ENCODE peak calls at places on chromosome 6, in six cellular contexts. One of them, this sample, is unnamed.
A peak's percentile ranks its signal among the peaks of the same experiment; 100 is the strongest.

GRCh38 chr6:130717657-130718056 is 109.5 kb upstream of the SMLR1 start:
- DNase-seq in small intestine: peak; percentile 25
- DNase-seq in hepatocyte: no peak
- DNase-seq in aorta: no peak
- DNase-seq in right cardiac atrium: no peak
- DNase-seq in CD8-positive, alpha-beta memory T cell: no peak
- DNase-seq in this sample: no peak

GRCh38 chr6:117326396-117326795 is 61.0 kb downstream of the VGLL2 start:
- DNase-seq in CD8-positive, alpha-beta memory T cell: no peak
- DNase-seq in aorta: no peak
- DNase-seq in small intestine: no peak
- DNase-seq in right cardiac atrium: no peak
- DNase-seq in hepatocyte: no peak
- DNase-seq in this sample: no peak

GRCh38 chr6:99424761-99425646 is at the start of gene PNISR:
- DNase-seq in right cardiac atrium: peak; percentile 85
- DNase-seq in CD8-positive, alpha-beta memory T cell: peak; percentile 94
- DNase-seq in aorta: peak; percentile 90
- DNase-seq in hepatocyte: peak; percentile 97
- DNase-seq in small intestine: peak; percentile 99
- DNase-seq in this sample: peak; percentile 86

GRCh38 chr6:118679293-118679692 is 27.9 kb upstream of the CEP85L start:
- DNase-seq in right cardiac atrium: no peak
- DNase-seq in hepatocyte: no peak
- DNase-seq in CD8-positive, alpha-beta memory T cell: no peak
- DNase-seq in aorta: no peak
- DNase-seq in small intestine: no peak
- DNase-seq in this sample: no peak

GRCh38 chr6:35754452-35755321 is 17.9 kb downstream of the ARMC12 start:
- DNase-seq in right cardiac atrium: no peak
- DNase-seq in hepatocyte: no peak
- DNase-seq in small intestine: no peak
- DNase-seq in aorta: no peak
- DNase-seq in CD8-positive, alpha-beta memory T cell: no peak
- DNase-seq in this sample: no peak

GRCh38 chr6:164409309-164410009 is 899.9 kb downstream of the C6orf118 start:
- DNase-seq in CD8-positive, alpha-beta memory T cell: no peak
- DNase-seq in small intestine: no peak
- DNase-seq in hepatocyte: no peak
- DNase-seq in aorta: no peak
- DNase-seq in right cardiac atrium: no peak
- DNase-seq in this sample: no peak

GRCh38 chr6:129978148-129978916 is 40.0 kb upstream of the L3MBTL3 start:
- DNase-seq in CD8-positive, alpha-beta memory T cell: no peak
- DNase-seq in hepatocyte: no peak
- DNase-seq in aorta: no peak
- DNase-seq in small intestine: no peak
- DNase-seq in right cardiac atrium: no peak
- DNase-seq in this sample: no peak

GRCh38 chr6:162177733-162178132 is 549.8 kb downstream of the PRKN start:
- DNase-seq in small intestine: no peak
- DNase-seq in aorta: no peak
- DNase-seq in hepatocyte: peak; percentile 8
- DNase-seq in CD8-positive, alpha-beta memory T cell: no peak
- DNase-seq in right cardiac atrium: no peak
- DNase-seq in this sample: no peak

GRCh38 chr6:133340557-133340956 is 99.4 kb downstream of the EYA4 start:
- DNase-seq in small intestine: no peak
- DNase-seq in CD8-positive, alpha-beta memory T cell: no peak
- DNase-seq in hepatocyte: no peak
- DNase-seq in right cardiac atrium: no peak
- DNase-seq in aorta: no peak
- DNase-seq in this sample: no peak

GRCh38 chr6:27374824-27375612 is 13.5 kb upstream of the ZNF391 start:
- DNase-seq in CD8-positive, alpha-beta memory T cell: peak; percentile 76
- DNase-seq in hepatocyte: peak; percentile 86
- DNase-seq in right cardiac atrium: peak; percentile 80
- DNase-seq in aorta: peak; percentile 84
- DNase-seq in small intestine: peak; percentile 78
- DNase-seq in this sample: peak; percentile 88

GRCh38 chr6:111609827-111610526 is 4.3 kb upstream of the TRAF3IP2 start:
- DNase-seq in hepatocyte: no peak
- DNase-seq in aorta: no peak
- DNase-seq in small intestine: peak; percentile 36
- DNase-seq in right cardiac atrium: no peak
- DNase-seq in CD8-positive, alpha-beta memory T cell: no peak
- DNase-seq in this sample: no peak

GRCh38 chr6:157056275-157056674 is 267.0 kb downstream of the TMEM242 start:
- DNase-seq in CD8-positive, alpha-beta memory T cell: no peak
- DNase-seq in right cardiac atrium: no peak
- DNase-seq in small intestine: no peak
- DNase-seq in aorta: no peak
- DNase-seq in hepatocyte: no peak
- DNase-seq in this sample: no peak

GRCh38 chr6:4466260-4466659 is 309.9 kb upstream of the CDYL start:
- DNase-seq in small intestine: no peak
- DNase-seq in aorta: no peak
- DNase-seq in CD8-positive, alpha-beta memory T cell: no peak
- DNase-seq in right cardiac atrium: no peak
- DNase-seq in hepatocyte: no peak
- DNase-seq in this sample: no peak

GRCh38 chr6:20652691-20653479 is 118.6 kb downstream of the CDKAL1 start:
- DNase-seq in right cardiac atrium: no peak
- DNase-seq in aorta: no peak
- DNase-seq in hepatocyte: peak; percentile 12
- DNase-seq in CD8-positive, alpha-beta memory T cell: no peak
- DNase-seq in small intestine: peak; percentile 45
- DNase-seq in this sample: no peak

GRCh38 chr6:35359744-35360348 is 17.5 kb downstream of the PPARD start:
- DNase-seq in hepatocyte: no peak
- DNase-seq in right cardiac atrium: peak; percentile 35
- DNase-seq in small intestine: no peak
- DNase-seq in CD8-positive, alpha-beta memory T cell: no peak
- DNase-seq in aorta: peak; percentile 51
- DNase-seq in this sample: no peak

GRCh38 chr6:148309301-148309700 is 33.3 kb upstream of the SASH1 start:
- DNase-seq in right cardiac atrium: no peak
- DNase-seq in CD8-positive, alpha-beta memory T cell: no peak
- DNase-seq in hepatocyte: no peak
- DNase-seq in aorta: no peak
- DNase-seq in small intestine: no peak
- DNase-seq in this sample: no peak

GRCh38 chr6:109381747-109382575 is at the start of gene CD164:
- DNase-seq in small intestine: peak; percentile 96
- DNase-seq in hepatocyte: peak; percentile 97
- DNase-seq in right cardiac atrium: peak; percentile 94
- DNase-seq in aorta: peak; percentile 96
- DNase-seq in CD8-positive, alpha-beta memory T cell: peak; percentile 96
- DNase-seq in this sample: peak; percentile 90

GRCh38 chr6:87826376-87826775 is 124.3 kb upstream of the AKIRIN2 start:
- DNase-seq in aorta: no peak
- DNase-seq in hepatocyte: no peak
- DNase-seq in CD8-positive, alpha-beta memory T cell: no peak
- DNase-seq in right cardiac atrium: no peak
- DNase-seq in small intestine: no peak
- DNase-seq in this sample: no peak

DNA sequence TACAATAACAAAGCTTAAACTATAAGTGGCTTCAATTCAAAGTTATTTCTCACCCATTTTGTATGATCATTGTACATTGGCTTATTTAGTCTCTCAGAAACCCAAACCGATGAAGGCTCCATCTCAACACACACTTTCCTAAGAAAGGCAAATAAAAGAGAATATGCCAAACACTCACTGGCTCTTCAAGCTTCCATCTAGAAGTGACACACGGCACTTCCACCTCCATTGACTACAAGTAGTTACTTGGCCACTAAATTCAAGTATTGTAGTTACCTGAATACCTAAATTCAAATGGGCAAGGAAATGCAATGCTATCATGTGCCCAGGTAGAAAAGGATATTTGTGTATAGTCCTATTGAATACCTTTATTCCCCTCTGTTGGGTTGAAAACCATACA is 170.6 kb downstream of the OGFRL1 start:
- DNase-seq in hepatocyte: no peak
- DNase-seq in CD8-positive, alpha-beta memory T cell: no peak
- DNase-seq in right cardiac atrium: no peak
- DNase-seq in aorta: no peak
- DNase-seq in small intestine: no peak
- DNase-seq in this sample: no peak
- H3K27ac ChIP-seq in hepatocyte: no peak overlapping the region
- H3K27ac ChIP-seq in CD8-positive, alpha-beta memory T cell: no peak overlapping the region
- H3K27ac ChIP-seq in right cardiac atrium: no peak overlapping the region
- H3K27ac ChIP-seq in aorta: no peak overlapping the region
- H3K27ac ChIP-seq in small intestine: no peak overlapping the region
- H3K27ac ChIP-seq in this sample: no peak overlapping the region

GRCh38 chr6:16128759-16129622 is at the start of gene MYLIP:
- DNase-seq in small intestine: peak; percentile 97
- DNase-seq in aorta: peak; percentile 99
- DNase-seq in CD8-positive, alpha-beta memory T cell: peak; percentile 97
- DNase-seq in right cardiac atrium: peak; percentile 97
- DNase-seq in hepatocyte: peak; percentile 99
- DNase-seq in this sample: peak; percentile 93

GRCh38 chr6:16130437-16130891 is 1.6 kb downstream of the MYLIP start:
- DNase-seq in right cardiac atrium: no peak
- DNase-seq in small intestine: no peak
- DNase-seq in aorta: no peak
- DNase-seq in CD8-positive, alpha-beta memory T cell: no peak
- DNase-seq in hepatocyte: peak; percentile 28
- DNase-seq in this sample: no peak

GRCh38 chr6:16129623-16130243 is 847 bp downstream of the MYLIP start:
- DNase-seq in aorta: no peak
- DNase-seq in small intestine: peak; percentile 38
- DNase-seq in hepatocyte: no peak
- DNase-seq in right cardiac atrium: peak; percentile 31
- DNase-seq in CD8-positive, alpha-beta memory T cell: no peak
- DNase-seq in this sample: no peak

GRCh38 chr6:16132909-16133308 is 4.0 kb downstream of the MYLIP start:
- DNase-seq in right cardiac atrium: no peak
- DNase-seq in aorta: no peak
- DNase-seq in hepatocyte: peak; percentile 21
- DNase-seq in small intestine: no peak
- DNase-seq in CD8-positive, alpha-beta memory T cell: no peak
- DNase-seq in this sample: no peak

DNA sequence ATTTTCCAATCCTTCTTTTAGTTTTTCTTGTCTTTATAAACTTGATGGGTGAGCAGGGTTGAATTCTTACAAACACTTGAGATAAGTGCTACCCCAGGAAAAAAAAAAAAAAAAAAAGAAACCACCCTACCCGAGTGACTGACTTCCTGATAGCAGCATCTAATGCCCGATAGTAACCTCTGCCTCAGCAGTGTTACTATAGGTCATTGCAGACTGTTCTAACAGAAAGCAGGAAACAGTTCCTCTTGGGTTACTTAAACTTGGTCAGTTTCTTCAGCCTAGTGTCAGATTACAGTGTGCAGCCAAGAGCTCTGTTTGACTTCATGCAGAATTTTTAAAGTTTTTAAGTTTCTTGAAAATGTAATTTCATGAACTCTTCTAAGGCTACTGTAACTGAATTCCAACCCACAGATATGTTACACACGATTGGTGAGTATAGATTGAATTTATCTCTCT is 2.1 kb downstream of the MYLIP start:
- DNase-seq in right cardiac atrium: no peak
- DNase-seq in hepatocyte: peak; percentile 76
- DNase-seq in aorta: no peak
- DNase-seq in small intestine: peak; percentile 92
- DNase-seq in CD8-positive, alpha-beta memory T cell: peak; percentile 73
- DNase-seq in this sample: no peak
- H3K4me1 ChIP-seq in right cardiac atrium: peaks cover 7% of the 10 kb centered on the region
- H3K4me1 ChIP-seq in hepatocyte: peaks cover 39% of the 10 kb centered on the region
- H3K4me1 ChIP-seq in aorta: peaks cover 5% of the 10 kb centered on the region
- H3K4me1 ChIP-seq in small intestine: peaks cover 6% of the 10 kb centered on the region
- H3K4me1 ChIP-seq in CD8-positive, alpha-beta memory T cell: peaks cover 47% of the 10 kb centered on the region
- H3K4me1 ChIP-seq in this sample: peaks cover 18% of the 10 kb centered on the region

DNA sequence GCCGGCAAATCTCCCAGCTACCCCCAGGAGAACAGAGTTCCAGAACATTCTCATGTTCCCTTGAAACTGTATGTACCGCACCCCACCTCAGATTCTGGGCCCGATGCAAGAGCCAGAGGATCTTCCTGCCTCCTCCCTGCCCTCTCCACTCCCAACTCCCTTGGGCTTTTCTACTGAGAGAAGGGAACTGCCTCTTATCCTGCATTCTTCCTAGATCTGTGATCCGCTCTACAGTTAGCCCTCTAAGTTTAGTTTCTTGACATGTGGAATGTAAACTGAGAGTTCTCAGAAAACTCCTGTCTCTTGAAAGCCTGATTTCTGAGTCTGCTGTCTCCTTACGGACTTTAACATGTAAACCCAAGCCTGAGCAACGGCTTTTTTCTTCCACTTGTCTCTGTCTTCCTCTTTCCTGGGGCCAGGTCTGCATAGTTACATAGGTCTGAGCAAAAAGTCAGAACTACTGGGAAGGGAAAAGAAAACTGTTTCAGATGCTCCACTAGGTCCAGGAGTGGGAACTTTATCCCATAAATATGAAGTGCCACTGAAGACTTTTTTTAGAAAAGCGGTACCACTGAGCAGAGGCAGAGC is 86.5 kb upstream of the TNFAIP3 start:
- DNase-seq in CD8-positive, alpha-beta memory T cell: no peak
- DNase-seq in hepatocyte: peak; percentile 25
- DNase-seq in right cardiac atrium: no peak
- DNase-seq in small intestine: no peak
- DNase-seq in aorta: no peak
- DNase-seq in this sample: no peak
- H3K27ac ChIP-seq in CD8-positive, alpha-beta memory T cell: no peak overlapping the region
- H3K27ac ChIP-seq in hepatocyte: peak overlapping the region; percentile 82
- H3K27ac ChIP-seq in right cardiac atrium: no peak overlapping the region
- H3K27ac ChIP-seq in small intestine: no peak overlapping the region
- H3K27ac ChIP-seq in aorta: no peak overlapping the region
- H3K27ac ChIP-seq in this sample: no peak overlapping the region

DNA sequence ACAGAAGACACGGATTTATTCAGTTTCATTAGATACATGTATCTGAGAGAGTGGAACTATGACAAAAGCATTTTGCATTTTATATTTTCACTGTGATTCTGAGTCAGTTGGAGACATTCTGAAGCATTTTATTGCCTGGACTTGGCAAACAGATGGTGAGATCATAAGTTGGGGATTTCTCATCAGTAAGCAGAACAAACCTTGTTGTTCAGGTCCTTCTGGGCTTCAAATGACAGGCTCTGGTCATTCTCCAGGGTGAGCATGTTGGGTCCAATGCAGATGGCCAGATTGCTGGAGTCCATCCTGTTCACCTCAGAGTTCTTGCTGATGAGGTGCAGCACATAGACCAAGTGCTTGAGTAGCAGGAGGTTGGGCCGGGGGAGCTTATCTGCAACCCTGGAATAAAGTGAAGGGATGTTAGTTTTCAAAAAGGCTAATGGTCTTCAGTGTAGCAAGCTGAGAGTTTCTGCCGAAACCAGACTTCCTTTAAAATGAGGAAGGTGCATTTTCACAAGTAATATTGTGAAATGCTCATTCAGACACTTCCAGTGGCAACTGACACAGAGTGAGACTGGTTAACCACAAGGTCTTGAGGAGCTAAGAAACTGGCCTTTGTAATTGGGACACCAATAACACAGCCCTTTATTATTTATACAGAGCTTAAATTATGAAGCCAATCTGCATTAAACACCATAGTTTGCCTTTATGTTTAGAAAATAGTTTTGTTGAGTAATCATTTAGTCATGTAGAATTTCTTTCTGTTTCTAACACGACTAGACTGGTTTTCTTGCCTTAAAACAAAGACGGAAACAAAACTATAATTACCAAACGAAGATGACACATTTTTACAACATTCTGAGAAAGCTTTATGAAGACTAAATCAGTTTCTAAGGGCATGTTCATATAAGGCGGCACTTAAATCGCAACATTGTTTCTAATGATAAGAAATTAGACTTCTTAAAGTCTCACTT is 5.6 kb downstream of the TAGAP start:
- DNase-seq in small intestine: peak; percentile 25
- DNase-seq in right cardiac atrium: no peak
- DNase-seq in aorta: no peak
- DNase-seq in hepatocyte: peak; percentile 30
- DNase-seq in CD8-positive, alpha-beta memory T cell: peak; percentile 56
- DNase-seq in this sample: no peak
- H3K4me1 ChIP-seq in small intestine: no peaks in the 10 kb centered on the region
- H3K4me1 ChIP-seq in right cardiac atrium: no peaks in the 10 kb centered on the region
- H3K4me1 ChIP-seq in aorta: no peaks in the 10 kb centered on the region
- H3K4me1 ChIP-seq in hepatocyte: peaks cover 13% of the 10 kb centered on the region
- H3K4me1 ChIP-seq in CD8-positive, alpha-beta memory T cell: peaks cover 65% of the 10 kb centered on the region
- H3K4me1 ChIP-seq in this sample: peaks cover 24% of the 10 kb centered on the region

This sample was measured in RWPE2.